ENCODE peak calls at places on chromosomes 2 and 18, in eight cellular contexts. M, B, Y, H, O, N, F and L are unnamed samples. For H3K36me3 and H3K27me3, the result is how much of the 10 kb centered on the place peaks cover.

GRCh38 chr2:108956375-108956774 is 32.6 kb downstream of the EDAR start:
- DNase-seq in Y (no peak), B (no peak), N (no peak), F (no peak), O (no peak), M (no peak), H (no peak), L (no peak)

GRCh38 chr2:189821953-189822748 is 37.9 kb downstream of the PMS1 start:
- DNase-seq in Y (peak), M (no peak), H (no peak), N (no peak), F (no peak), O (no peak), B (no peak), L (peak)

GRCh38 chr2:135874966-135875365 is 1.3 kb downstream of the MCM6 start:
- DNase-seq in O (no peak), B (no peak), Y (no peak), M (no peak), N (no peak), H (no peak), F (no peak), L (no peak)

GRCh38 chr2:16487686-16488085 is 177.9 kb downstream of the CYRIA start:
- DNase-seq in H (peak), N (no peak), B (no peak), M (no peak), F (no peak), Y (peak), O (no peak), L (peak)

GRCh38 chr2:3682811-3683210 is 20.6 kb upstream of the DCDC2C start:
- DNase-seq in F (no peak), N (no peak), H (no peak), M (no peak), Y (no peak), O (no peak), B (no peak), L (no peak)

GRCh38 chr2:109560265-109560664 is 53.5 kb downstream of the SEPTIN10 start:
- DNase-seq in H (no peak), O (no peak), Y (peak), N (no peak), F (no peak), B (no peak), M (no peak), L (no peak)

GRCh38 chr2:171430516-171431410 is 3.0 kb downstream of the METTL8 start:
- DNase-seq in B (no peak), O (no peak), N (no peak), F (no peak), Y (peak), H (peak), M (no peak), L (peak)

GRCh38 chr2:70141754-70142589 is 48.8 kb downstream of the C2orf42 start:
- DNase-seq in Y (no peak), N (no peak), F (no peak), O (no peak), M (peak), B (no peak), H (peak), L (peak)

GRCh38 chr2:118065927-118066326 is 22.3 kb upstream of the INSIG2 start:
- DNase-seq in M (no peak), F (no peak), Y (no peak), H (no peak), O (no peak), B (no peak), N (no peak), L (no peak)

GRCh38 chr2:240588669-240589068 is 2.1 kb downstream of the CAPN10 start:
- DNase-seq in M (no peak), O (no peak), H (no peak), Y (no peak), B (no peak), F (no peak), N (no peak), L (no peak)

GRCh38 chr18:8978394-8978793 is 124.1 kb upstream of the NDUFV2 start:
- DNase-seq in H (no peak), N (no peak), F (no peak), B (no peak), O (no peak), M (no peak), Y (no peak), L (no peak)

DNA sequence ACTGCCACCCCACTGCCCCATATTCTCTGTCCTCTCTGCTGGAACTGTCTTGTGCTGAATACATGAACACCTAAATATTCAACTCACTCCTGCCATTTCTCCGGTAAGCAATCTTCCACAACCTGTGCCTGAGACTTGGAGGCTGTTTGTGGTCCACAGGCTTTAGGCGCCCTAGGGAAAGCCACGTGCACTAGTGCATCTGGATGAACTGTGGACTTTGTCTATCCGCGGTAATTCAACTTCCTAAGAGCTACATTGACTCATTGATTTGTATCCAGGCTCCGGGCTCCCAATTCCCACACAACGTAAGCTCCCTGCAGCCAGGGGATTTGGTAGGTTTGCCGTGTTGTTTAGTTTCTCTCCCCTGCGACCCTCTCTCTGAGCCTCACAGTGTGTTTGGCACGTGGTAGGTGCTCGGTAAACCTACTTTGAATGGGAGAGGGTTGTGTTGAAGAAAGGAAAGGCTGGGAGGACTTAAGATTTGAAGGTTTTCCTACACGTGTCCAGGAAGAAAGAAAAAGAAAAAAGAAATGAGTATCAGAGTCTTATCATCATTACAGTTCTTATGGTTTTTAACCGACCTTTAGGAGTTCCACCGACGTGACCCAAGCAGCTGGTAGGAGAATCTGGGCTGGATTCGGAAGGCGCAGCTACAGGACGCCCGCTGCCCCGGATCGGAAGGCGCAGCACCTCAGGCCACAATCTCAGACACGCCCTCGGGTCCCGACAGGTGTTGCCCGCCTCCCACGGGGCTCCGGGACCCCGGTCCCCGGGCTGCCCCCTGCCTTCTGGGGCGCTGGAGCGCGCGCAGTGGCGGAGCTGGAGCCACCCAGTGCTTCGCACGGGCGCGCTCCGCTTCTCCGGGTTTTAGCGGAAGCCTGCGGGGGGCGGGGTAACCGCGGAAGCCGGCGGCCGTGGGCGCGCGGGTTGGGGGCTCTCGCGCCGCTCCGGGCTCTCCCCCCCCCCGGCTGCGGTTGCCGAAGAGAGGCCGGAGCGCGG is 718.4 kb downstream of the DPP10 start:
- DNase-seq in M (no peak), N (no peak), O (no peak), F (no peak), H (peak), B (no peak), Y (no peak), L (no peak)
- H3K4me3 ChIP-seq in M (no peak), N (peak), O (peak), F (no peak), H (peak), B (no peak), Y (no peak), L (peak)

GRCh38 chr2:237637429-237638135 is 10.2 kb downstream of the LRRFIP1 start:
- DNase-seq in F (no peak), M (no peak), O (no peak), H (no peak), Y (no peak), N (no peak), B (no peak), L (no peak)
- H3K36me3 ChIP-seq in F (under half), M (under half), O (under half), H (under half), Y (under half), N (under half), B (under half), L (under half)

DNA sequence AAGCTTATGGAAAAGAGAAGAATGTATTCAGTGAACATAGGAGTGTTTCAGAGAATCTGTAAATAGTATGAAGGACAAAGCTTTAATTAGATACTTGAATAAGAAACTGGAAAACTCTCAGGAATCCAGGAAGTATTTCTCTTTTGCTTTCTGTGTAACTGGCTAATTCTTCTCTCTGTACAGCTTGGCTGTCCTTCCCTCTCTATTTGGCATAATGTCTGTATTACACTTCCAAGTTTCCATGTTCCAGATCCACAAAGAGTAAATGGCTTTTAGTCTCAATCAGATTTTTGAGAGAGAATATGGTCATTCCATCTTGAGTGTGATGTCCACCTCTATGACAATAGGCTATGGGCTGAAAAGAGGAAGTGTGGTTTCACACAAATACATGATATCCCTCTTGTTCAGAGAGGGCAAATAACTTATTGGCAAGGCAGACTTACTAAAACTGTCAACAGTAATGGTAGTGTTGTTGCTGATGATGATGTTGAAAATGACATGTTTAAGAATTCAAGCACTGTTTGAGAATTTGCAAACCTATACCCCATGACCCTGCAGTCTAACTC is 129.2 kb upstream of the ERBB4 start:
- DNase-seq in H (no peak), F (no peak), M (no peak), Y (no peak), B (no peak), O (no peak), N (no peak), L (no peak)
- H3K27me3 ChIP-seq in H (under half), F (under half), M (under half), Y (under half), B (under half), O (under half), N (under half), L (under half)

DNA sequence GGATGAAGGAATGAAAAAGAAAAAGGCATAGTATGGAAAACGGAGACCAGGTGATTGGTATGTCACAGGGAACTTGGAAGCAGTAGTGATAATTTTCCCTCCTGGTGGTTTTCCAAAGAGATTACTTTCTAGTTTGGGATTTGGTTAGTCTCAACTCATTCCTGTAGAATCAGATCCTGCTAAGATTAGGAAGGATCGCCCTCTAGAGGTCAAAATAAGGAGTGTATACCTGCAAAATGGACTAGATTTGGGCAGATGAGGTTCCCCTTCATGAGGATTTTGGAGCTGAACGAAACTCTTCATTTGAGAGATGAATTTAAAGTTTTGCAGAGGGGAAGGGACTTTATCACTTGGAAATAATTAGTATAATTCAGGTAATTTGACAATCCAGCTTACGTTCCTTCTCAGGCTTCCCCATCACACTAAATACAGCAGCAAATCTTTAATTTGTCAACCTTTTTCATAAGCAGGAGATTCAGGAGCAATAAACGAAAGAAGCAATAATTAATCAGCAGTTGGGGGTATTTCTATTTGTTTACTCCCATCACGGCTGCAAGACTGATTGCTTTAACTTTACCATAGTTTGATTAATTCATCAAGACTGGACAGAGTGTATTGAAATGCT is 65.2 kb downstream of the CCDC195 start:
- DNase-seq in F (no peak), O (peak), M (no peak), B (no peak), N (no peak), Y (peak), H (no peak), L (peak)
- H3K4me3 ChIP-seq in F (no peak), O (no peak), M (no peak), B (no peak), N (no peak), Y (no peak), H (no peak), L (no peak)

GRCh38 chr18:49756135-49756534 is 57.2 kb downstream of the ACAA2 start:
- DNase-seq in O (no peak), H (no peak), F (no peak), M (no peak), Y (no peak), N (no peak), B (no peak), L (no peak)
- H3K36me3 ChIP-seq in O (under half), H (under half), F (under half), M (under half), Y (under half), N (under half), B (under half), L (under half)

DNA sequence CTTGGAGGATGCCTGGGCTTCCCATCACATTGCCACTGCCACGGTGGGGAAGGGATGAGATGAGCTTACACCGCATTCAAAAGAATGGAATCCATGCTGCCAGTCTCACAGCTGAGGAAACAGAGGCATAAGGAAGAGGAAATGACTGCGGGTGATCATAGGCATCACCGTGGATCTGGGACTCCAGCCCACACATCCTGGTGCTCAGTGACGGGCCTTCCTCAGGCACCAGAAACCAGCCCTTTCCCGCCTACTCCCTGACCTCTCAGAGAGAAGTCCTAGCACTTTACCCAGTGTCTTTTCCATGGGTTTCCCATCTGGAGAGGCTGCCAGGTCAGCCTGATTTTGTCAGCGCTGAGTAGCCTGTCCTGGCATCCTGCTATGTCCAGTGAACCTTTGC is 5.3 kb upstream of the PLB1 start:
- DNase-seq in B (no peak), H (no peak), M (no peak), F (no peak), Y (no peak), O (no peak), N (no peak), L (no peak)
- H3K27me3 ChIP-seq in B (under half), H (under half), M (under half), F (under half), Y (under half), O (under half), N (under half), L (under half)

GRCh38 chr18:48940854-48941531 is 9.8 kb downstream of the SMAD7 start:
- DNase-seq in Y (no peak), M (no peak), B (no peak), O (no peak), N (no peak), H (no peak), F (peak), L (no peak)

GRCh38 chr18:48937869-48938750 is 12.7 kb downstream of the SMAD7 start:
- DNase-seq in F (no peak), Y (no peak), O (no peak), B (no peak), N (no peak), H (no peak), M (no peak), L (no peak)

GRCh38 chr18:48938827-48939367 is 11.9 kb downstream of the SMAD7 start:
- DNase-seq in N (no peak), B (no peak), O (no peak), Y (no peak), F (no peak), H (no peak), M (no peak), L (no peak)

GRCh38 chr18:48941672-48942071 is 9.1 kb downstream of the SMAD7 start:
- DNase-seq in H (no peak), Y (no peak), F (no peak), B (no peak), O (no peak), M (no peak), N (no peak), L (no peak)

DNA sequence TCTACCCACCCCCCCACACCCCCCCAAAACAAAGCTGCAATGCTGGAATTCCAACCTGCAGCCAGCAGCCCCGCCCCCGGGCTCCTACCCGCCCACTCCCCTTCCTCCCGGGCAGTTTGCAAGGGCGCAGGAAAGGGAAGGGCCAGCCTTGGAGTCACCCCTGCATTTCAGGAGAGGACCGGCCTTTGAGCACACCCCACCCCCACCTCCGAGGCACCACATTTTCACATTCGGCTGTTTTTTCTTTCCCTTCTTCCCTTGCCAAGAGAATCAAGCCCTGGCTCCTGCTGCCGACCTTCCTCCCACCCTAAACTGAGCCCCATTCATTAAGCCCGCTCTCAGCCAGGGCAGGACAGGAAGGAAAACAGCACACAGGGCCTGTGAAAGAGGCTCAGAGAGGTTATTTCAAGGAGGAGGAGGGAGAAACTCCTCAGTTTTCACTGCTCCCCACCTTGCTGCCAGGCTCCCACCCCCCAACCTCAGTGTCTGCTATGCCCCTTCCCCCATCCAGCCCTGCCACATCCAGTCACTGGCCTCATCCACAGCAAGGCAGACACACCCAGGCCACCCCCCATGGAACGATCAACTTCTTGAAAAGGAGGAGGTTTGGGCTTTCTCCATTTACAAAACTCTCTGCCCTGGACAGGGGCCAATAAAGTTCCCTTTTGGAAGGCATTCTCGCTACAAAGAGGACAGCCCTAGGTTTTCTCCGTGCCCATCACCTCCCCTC is 11.2 kb downstream of the SMAD7 start:
- DNase-seq in B (no peak), H (no peak), M (no peak), Y (no peak), O (no peak), N (peak), F (no peak), L (peak)
- H3K4me3 ChIP-seq in B (peak), H (no peak), M (peak), Y (no peak), O (peak), N (peak), F (peak), L (no peak)

DNA sequence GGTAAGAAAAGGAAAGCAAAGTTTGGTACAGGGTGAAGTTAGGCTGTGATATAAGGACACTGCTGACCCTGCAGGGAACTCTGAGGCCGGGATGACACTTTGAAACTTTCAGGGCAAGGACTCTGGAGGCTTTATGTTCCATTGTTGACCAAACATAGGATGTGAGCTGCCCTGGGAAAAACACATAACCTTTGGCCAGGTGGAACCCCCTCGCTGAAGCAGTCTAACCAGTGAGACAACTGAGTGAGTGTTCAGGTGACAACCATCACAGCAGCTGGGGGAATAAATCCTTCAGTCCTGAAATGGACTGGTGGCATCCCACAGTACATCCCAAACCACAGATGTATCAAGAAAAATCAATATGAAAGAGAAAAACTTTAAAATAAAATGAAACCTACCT is 280.9 kb upstream of the CDH2 start:
- DNase-seq in O (no peak), N (no peak), B (no peak), F (no peak), Y (no peak), H (no peak), M (no peak), L (no peak)
- H3K36me3 ChIP-seq in O (under half), N (under half), B (under half), F (under half), Y (under half), H (under half), M (under half), L (under half)

GRCh38 chr2:66580343-66580954 is 145.5 kb downstream of the MEIS1 start:
- DNase-seq in Y (no peak), O (no peak), H (no peak), M (no peak), B (no peak), N (no peak), F (no peak), L (no peak)

GRCh38 chr2:66581461-66582363 is 146.8 kb downstream of the MEIS1 start:
- DNase-seq in H (no peak), O (no peak), B (no peak), Y (no peak), N (no peak), F (no peak), M (no peak), L (peak)

GRCh38 chr2:66582975-66583842 is 148.3 kb downstream of the MEIS1 start:
- DNase-seq in N (no peak), Y (no peak), F (no peak), O (no peak), H (no peak), M (no peak), B (no peak), L (peak)

GRCh38 chr2:66584011-66584410 is 149.1 kb downstream of the MEIS1 start:
- DNase-seq in M (no peak), B (no peak), O (no peak), F (no peak), H (no peak), Y (no peak), N (no peak), L (no peak)

GRCh38 chr2:66582364-66582974 is 147.5 kb downstream of the MEIS1 start:
- DNase-seq in Y (no peak), B (no peak), M (no peak), F (no peak), H (no peak), N (no peak), O (no peak), L (peak)
- H3K27me3 ChIP-seq in Y (under half), B (under half), M (under half), F (under half), H (half or more), N (half or more), O (under half), L (half or more)